ENCODE peak calls at places on chromosomes 12 and 14, in six cellular contexts. E is Panc1, X is pancreas, B is colonic mucosa, A is heart right ventricle, R is IMR-90. L is an unnamed sample.

GRCh38 chr14:40003773-40004172 is 571.5 kb upstream of the FBXO33 start:
- DNase-seq in R (no peak), A (no peak), X (no peak), E (no peak), B (no peak), L (no peak)

GRCh38 chr14:61433169-61433568 is 111.8 kb downstream of the PRKCH start:
- DNase-seq in R (peak; percentile 8), E (no peak), B (no peak), A (no peak), X (no peak), L (no peak)

GRCh38 chr12:48121522-48121921 is 2.4 kb downstream of the PFKM start:
- DNase-seq in E (no peak), A (no peak), R (no peak), B (no peak), X (no peak), L (no peak)

GRCh38 chr12:43551971-43552559 is at the start of gene ADAMTS20:
- DNase-seq in X (no peak), R (peak; percentile 3), E (no peak), B (no peak), A (no peak), L (no peak)

GRCh38 chr12:114665411-114666181 is 18.4 kb downstream of the TBX3 start:
- DNase-seq in R (no peak), X (no peak), E (no peak), B (no peak), A (no peak), L (no peak)

GRCh38 chr14:71885301-71885700 is 46.9 kb upstream of the RGS6 start:
- DNase-seq in R (no peak), X (no peak), E (no peak), A (no peak), B (no peak), L (no peak)

GRCh38 chr14:68842298-68842697 is 49.4 kb upstream of the ZFP36L1 start:
- DNase-seq in E (no peak), X (no peak), R (peak; percentile 28), B (no peak), A (no peak), L (no peak)

GRCh38 chr14:77051101-77051500 is 22.6 kb upstream of the IRF2BPL start:
- DNase-seq in X (peak; percentile 56), B (no peak), E (no peak), R (no peak), A (peak; percentile 80), L (peak; percentile 88)

GRCh38 chr12:57224973-57225679 is 4.4 kb upstream of the SHMT2 start:
- DNase-seq in E (no peak), R (no peak), A (peak; percentile 61), X (no peak), B (peak; percentile 67), L (peak; percentile 80)

GRCh38 chr12:26239508-26240328 is 44.3 kb downstream of the SSPN start:
- DNase-seq in B (no peak), X (peak; percentile 30), A (peak; percentile 60), E (no peak), R (peak; percentile 79), L (no peak)

GRCh38 chr14:93219103-93219726 is 12.2 kb downstream of the UBR7 start:
- DNase-seq in B (peak; percentile 48), X (no peak), E (no peak), A (no peak), R (peak; percentile 65), L (no peak)

DNA sequence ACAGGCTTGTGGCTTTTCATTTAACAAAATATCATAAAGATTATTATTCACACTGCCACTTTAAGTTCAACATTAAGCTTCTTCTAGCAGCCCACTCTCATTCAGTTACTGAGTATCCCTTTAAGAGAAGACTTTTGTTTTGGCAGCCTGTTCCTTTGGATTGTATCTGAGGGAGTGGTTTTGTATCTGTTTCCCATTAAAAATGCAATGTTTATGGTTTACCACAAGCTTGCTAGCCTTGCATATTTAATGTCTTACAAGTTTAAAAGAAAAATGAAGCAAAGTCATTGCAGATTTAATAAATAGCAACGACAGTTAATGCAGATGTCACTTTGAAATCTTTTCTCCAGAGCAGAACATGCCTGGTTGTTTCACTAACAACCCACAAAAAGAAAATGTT is 2.0 kb downstream of the DCN start:
- DNase-seq in R (peak; percentile 78), B (no peak), A (no peak), E (no peak), X (no peak), L (no peak)
- H3K4me3 ChIP-seq in R (peak overlapping the region; percentile 94), B (no peak overlapping the region), A (no peak overlapping the region), E (no peak overlapping the region), X (no peak overlapping the region), L (peak overlapping the region; percentile 43)

DNA sequence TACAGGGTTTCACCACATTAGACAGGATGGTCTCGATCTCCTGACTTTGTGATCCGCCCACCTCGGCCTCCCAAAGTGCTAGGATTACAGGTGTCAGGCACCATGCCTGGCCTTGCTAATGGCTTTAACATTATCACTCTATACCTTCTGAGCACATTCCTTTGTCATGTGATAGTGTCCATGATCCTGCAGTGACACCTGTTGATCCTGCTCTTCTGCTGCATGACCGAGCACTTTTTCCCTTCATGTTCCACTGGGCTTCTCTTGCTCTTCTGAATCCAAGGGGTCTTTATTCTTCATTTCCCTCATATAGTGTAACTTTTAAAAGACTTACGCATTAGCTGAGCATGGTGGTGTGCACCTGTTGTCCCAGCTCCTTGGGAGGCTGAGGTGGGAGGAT is 11.6 kb downstream of the ZNF268 start:
- DNase-seq in B (no peak), R (no peak), E (no peak), A (no peak), X (no peak), L (no peak)
- H3K9me3 ChIP-seq in B (no peaks in the 10 kb centered on the region), R (peaks cover 69% of the 10 kb centered on the region), E (peaks cover 57% of the 10 kb centered on the region), A (peaks cover 67% of the 10 kb centered on the region), X (no peaks in the 10 kb centered on the region), L (peaks cover 90% of the 10 kb centered on the region)

DNA sequence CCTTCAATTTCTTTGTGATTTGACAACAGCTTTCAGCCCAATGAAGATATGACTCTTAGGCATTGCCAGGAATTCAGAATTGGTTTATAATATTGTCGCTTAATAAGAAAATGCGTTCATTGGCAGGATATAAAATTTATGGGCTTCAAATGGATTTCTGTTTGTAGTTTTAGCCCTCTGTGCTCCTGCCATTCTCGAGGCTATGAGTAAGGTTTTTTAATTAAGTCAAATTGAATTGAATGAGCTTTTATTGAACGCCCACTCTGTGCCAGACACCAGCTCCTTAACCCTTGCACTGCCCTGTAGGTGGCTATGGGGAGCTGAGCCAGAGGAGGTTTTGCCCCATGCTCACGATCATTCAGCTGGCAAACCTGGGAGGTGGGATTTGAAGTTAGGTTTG is 115.1 kb downstream of the SLC25A47 start:
- DNase-seq in R (no peak), B (no peak), X (no peak), A (no peak), E (no peak), L (no peak)
- H3K27ac ChIP-seq in R (no peak overlapping the region), B (peak overlapping the region; percentile 81), X (no peak overlapping the region), A (no peak overlapping the region), E (peak overlapping the region; percentile 94), L (no peak overlapping the region)

GRCh38 chr14:96962337-96962736 is 165.2 kb downstream of the VRK1 start:
- DNase-seq in E (no peak), X (no peak), R (no peak), B (no peak), A (no peak), L (no peak)
- H3K4me3 ChIP-seq in E (no peak overlapping the region), X (no peak overlapping the region), R (no peak overlapping the region), B (no peak overlapping the region), A (no peak overlapping the region), L (no peak overlapping the region)

DNA sequence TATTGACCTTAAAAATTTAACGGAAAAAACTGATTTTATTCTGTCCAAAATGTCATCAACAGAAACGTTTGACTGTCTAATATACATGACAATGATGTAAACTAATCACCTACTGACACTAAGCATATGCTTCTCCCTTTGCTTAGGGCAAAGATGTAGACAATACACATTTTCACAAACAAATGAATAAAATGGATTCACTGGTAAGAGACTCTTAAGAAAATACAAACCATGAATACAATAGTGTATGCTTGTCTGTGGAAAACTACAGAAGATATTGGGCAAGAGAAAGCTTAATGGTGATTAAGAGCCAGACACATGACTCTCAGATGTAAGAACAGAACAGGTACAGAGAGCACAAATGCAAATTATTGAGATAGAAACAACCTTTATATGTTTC is 1248.7 kb downstream of the FSCB start:
- DNase-seq in X (no peak), B (no peak), A (no peak), R (no peak), E (no peak), L (no peak)
- H3K9me3 ChIP-seq in X (no peaks in the 10 kb centered on the region), B (no peaks in the 10 kb centered on the region), A (no peaks in the 10 kb centered on the region), R (no peaks in the 10 kb centered on the region), E (no peaks in the 10 kb centered on the region), L (no peaks in the 10 kb centered on the region)

DNA sequence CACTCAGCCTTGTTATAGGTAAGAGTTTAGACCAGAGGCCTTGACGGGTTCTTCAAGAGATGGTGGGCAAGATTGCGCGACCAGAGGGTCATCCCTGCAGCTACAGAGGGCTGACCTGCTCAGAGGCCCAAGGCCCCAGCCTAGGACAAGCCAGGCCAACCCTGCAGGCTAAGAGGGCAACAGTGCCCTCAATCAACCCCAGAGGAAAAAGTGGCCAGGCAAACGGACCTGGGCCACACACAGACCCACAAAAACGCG is 1.3 kb downstream of the SSH1 start:
- DNase-seq in R (no peak), A (no peak), E (no peak), X (no peak), B (no peak), L (peak; percentile 50)
- H3K27ac ChIP-seq in R (peak overlapping the region; percentile 100), A (peak overlapping the region; percentile 98), E (peak overlapping the region; percentile 89), X (no peak overlapping the region), B (peak overlapping the region; percentile 82), L (peak overlapping the region; percentile 95)

GRCh38 chr14:104700224-104700623 is 10.8 kb downstream of the INF2 start:
- DNase-seq in E (no peak), B (no peak), R (no peak), A (no peak), X (no peak), L (no peak)

GRCh38 chr14:104699426-104699748 is 10.0 kb downstream of the INF2 start:
- DNase-seq in X (no peak), B (no peak), A (no peak), E (no peak), R (no peak), L (no peak)

GRCh38 chr14:104697317-104697703 is 7.9 kb downstream of the INF2 start:
- DNase-seq in E (no peak), A (no peak), B (no peak), X (no peak), R (no peak), L (no peak)

GRCh38 chr14:104697892-104698583 is 8.6 kb downstream of the INF2 start:
- DNase-seq in A (no peak), B (no peak), R (no peak), X (no peak), E (no peak), L (peak; percentile 71)

DNA sequence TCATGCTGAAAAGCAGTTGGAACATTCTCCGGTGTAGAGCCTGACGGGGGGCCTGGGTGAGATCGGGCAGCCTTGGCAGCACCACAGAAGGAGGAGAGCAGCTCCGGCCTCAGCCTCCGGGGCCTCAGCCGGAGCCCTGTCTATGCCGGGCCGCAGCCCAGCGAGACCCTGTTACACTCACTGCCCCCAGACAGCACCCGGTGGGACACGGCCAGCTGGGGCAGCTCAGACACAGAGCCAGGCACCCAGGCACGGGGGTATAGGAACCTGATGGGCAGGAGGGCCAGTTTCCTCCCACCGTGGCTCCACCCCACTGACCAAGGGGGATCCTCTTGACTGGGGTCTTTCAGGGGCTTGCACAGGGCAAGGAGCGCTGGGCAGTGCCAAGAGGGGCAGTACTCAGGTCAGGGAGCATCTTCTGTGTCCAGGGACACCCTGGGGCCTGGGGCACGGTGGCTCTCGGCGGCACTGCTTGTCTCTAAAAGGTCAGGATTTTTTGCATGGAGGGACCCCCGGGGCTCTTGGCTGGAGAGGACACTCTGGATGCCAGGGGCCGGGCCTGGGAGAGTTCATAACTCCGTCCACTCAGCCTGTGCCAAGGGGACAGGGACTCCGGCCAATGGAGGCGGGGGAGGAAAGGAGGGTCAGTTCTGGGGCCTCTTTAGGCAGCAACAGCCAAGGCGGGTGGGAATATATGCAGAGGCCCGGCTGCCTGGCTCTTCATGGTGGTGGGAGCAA is 9.4 kb downstream of the INF2 start:
- DNase-seq in A (peak; percentile 77), R (no peak), B (no peak), X (no peak), E (no peak), L (no peak)
- H3K4me3 ChIP-seq in A (no peak overlapping the region), R (no peak overlapping the region), B (no peak overlapping the region), X (no peak overlapping the region), E (no peak overlapping the region), L (peak overlapping the region; percentile 21)